ENCODE peak calls at places on chromosomes 4 and X, in ten cellular contexts. One of them, this sample, is unnamed.

GRCh38 chrX:108735680-108736508 is 469 bp downstream of the IRS4 start:
- DNase-seq in uterus: no peak
- DNase-seq in CD8-positive, alpha-beta memory T cell: no peak
- DNase-seq in breast epithelium: no peak
- DNase-seq in SK-N-MC: no peak
- DNase-seq in CD4-positive, alpha-beta T cell: no peak
- DNase-seq in stomach: no peak
- DNase-seq in CD8-positive, alpha-beta T cell: no peak
- DNase-seq in IMR-90: no peak
- DNase-seq in small intestine: no peak
- DNase-seq in this sample: no peak

GRCh38 chr4:2298548-2298991 is 36.7 kb upstream of the MXD4 start:
- DNase-seq in uterus: no peak
- DNase-seq in CD8-positive, alpha-beta memory T cell: no peak
- DNase-seq in breast epithelium: peak
- DNase-seq in SK-N-MC: no peak
- DNase-seq in CD4-positive, alpha-beta T cell: no peak
- DNase-seq in stomach: peak
- DNase-seq in CD8-positive, alpha-beta T cell: no peak
- DNase-seq in IMR-90: no peak
- DNase-seq in small intestine: no peak
- DNase-seq in this sample: no peak

GRCh38 chr4:101232074-101232776 is 115.1 kb downstream of the PPP3CA start:
- DNase-seq in uterus: no peak
- DNase-seq in CD8-positive, alpha-beta memory T cell: no peak
- DNase-seq in breast epithelium: no peak
- DNase-seq in SK-N-MC: peak
- DNase-seq in CD4-positive, alpha-beta T cell: no peak
- DNase-seq in stomach: no peak
- DNase-seq in CD8-positive, alpha-beta T cell: no peak
- DNase-seq in IMR-90: peak
- DNase-seq in small intestine: no peak
- DNase-seq in this sample: peak

GRCh38 chrX:54306379-54306778 is 51.5 kb downstream of the WNK3 start:
- DNase-seq in uterus: no peak
- DNase-seq in CD8-positive, alpha-beta memory T cell: no peak
- DNase-seq in breast epithelium: no peak
- DNase-seq in SK-N-MC: no peak
- DNase-seq in CD4-positive, alpha-beta T cell: no peak
- DNase-seq in stomach: no peak
- DNase-seq in CD8-positive, alpha-beta T cell: no peak
- DNase-seq in IMR-90: no peak
- DNase-seq in small intestine: no peak
- DNase-seq in this sample: no peak

GRCh38 chrX:17888421-17888820 is 27.3 kb upstream of the RAI2 start:
- DNase-seq in uterus: no peak
- DNase-seq in CD8-positive, alpha-beta memory T cell: no peak
- DNase-seq in breast epithelium: no peak
- DNase-seq in SK-N-MC: no peak
- DNase-seq in CD4-positive, alpha-beta T cell: no peak
- DNase-seq in stomach: no peak
- DNase-seq in CD8-positive, alpha-beta T cell: no peak
- DNase-seq in IMR-90: no peak
- DNase-seq in small intestine: no peak
- DNase-seq in this sample: no peak

GRCh38 chr4:52983563-52984303 is 121.6 kb downstream of the RASL11B start:
- DNase-seq in uterus: no peak
- DNase-seq in CD8-positive, alpha-beta memory T cell: peak
- DNase-seq in breast epithelium: no peak
- DNase-seq in SK-N-MC: peak
- DNase-seq in CD4-positive, alpha-beta T cell: no peak
- DNase-seq in stomach: no peak
- DNase-seq in CD8-positive, alpha-beta T cell: no peak
- DNase-seq in IMR-90: peak
- DNase-seq in small intestine: peak
- DNase-seq in this sample: no peak

GRCh38 chrX:19760345-19760744 is 127.1 kb downstream of the SH3KBP1 start:
- DNase-seq in uterus: no peak
- DNase-seq in CD8-positive, alpha-beta memory T cell: no peak
- DNase-seq in breast epithelium: no peak
- DNase-seq in SK-N-MC: no peak
- DNase-seq in CD4-positive, alpha-beta T cell: no peak
- DNase-seq in stomach: no peak
- DNase-seq in CD8-positive, alpha-beta T cell: no peak
- DNase-seq in IMR-90: no peak
- DNase-seq in small intestine: no peak
- DNase-seq in this sample: no peak

GRCh38 chr4:105924341-105924740 is 29.1 kb downstream of the NPNT start:
- DNase-seq in uterus: no peak
- DNase-seq in CD8-positive, alpha-beta memory T cell: no peak
- DNase-seq in breast epithelium: no peak
- DNase-seq in SK-N-MC: no peak
- DNase-seq in CD4-positive, alpha-beta T cell: no peak
- DNase-seq in stomach: no peak
- DNase-seq in CD8-positive, alpha-beta T cell: no peak
- DNase-seq in IMR-90: no peak
- DNase-seq in small intestine: no peak
- DNase-seq in this sample: no peak

GRCh38 chrX:41822917-41823316 is 98.9 kb downstream of the GPR82 start:
- DNase-seq in uterus: no peak
- DNase-seq in CD8-positive, alpha-beta memory T cell: no peak
- DNase-seq in breast epithelium: no peak
- DNase-seq in SK-N-MC: no peak
- DNase-seq in CD4-positive, alpha-beta T cell: no peak
- DNase-seq in stomach: no peak
- DNase-seq in CD8-positive, alpha-beta T cell: no peak
- DNase-seq in IMR-90: no peak
- DNase-seq in small intestine: peak
- DNase-seq in this sample: no peak

GRCh38 chr4:3389186-3389878 is 52.4 kb upstream of the HGFAC start:
- DNase-seq in uterus: no peak
- DNase-seq in CD8-positive, alpha-beta memory T cell: no peak
- DNase-seq in breast epithelium: no peak
- DNase-seq in SK-N-MC: no peak
- DNase-seq in CD4-positive, alpha-beta T cell: no peak
- DNase-seq in stomach: no peak
- DNase-seq in CD8-positive, alpha-beta T cell: no peak
- DNase-seq in IMR-90: no peak
- DNase-seq in small intestine: no peak
- DNase-seq in this sample: no peak

GRCh38 chr4:12041828-12042227 is 613.1 kb upstream of the HS3ST1 start:
- DNase-seq in uterus: no peak
- DNase-seq in CD8-positive, alpha-beta memory T cell: no peak
- DNase-seq in breast epithelium: no peak
- DNase-seq in SK-N-MC: no peak
- DNase-seq in CD4-positive, alpha-beta T cell: no peak
- DNase-seq in stomach: no peak
- DNase-seq in CD8-positive, alpha-beta T cell: no peak
- DNase-seq in IMR-90: no peak
- DNase-seq in small intestine: peak
- DNase-seq in this sample: no peak

GRCh38 chr4:164204434-164204833 is 549.5 kb upstream of the SMIM31 start:
- DNase-seq in uterus: no peak
- DNase-seq in CD8-positive, alpha-beta memory T cell: no peak
- DNase-seq in breast epithelium: no peak
- DNase-seq in SK-N-MC: no peak
- DNase-seq in CD4-positive, alpha-beta T cell: no peak
- DNase-seq in stomach: no peak
- DNase-seq in CD8-positive, alpha-beta T cell: no peak
- DNase-seq in IMR-90: peak
- DNase-seq in small intestine: no peak
- DNase-seq in this sample: peak

GRCh38 chr4:136927172-136927571 is 605.1 kb downstream of the PCDH18 start:
- DNase-seq in uterus: no peak
- DNase-seq in CD8-positive, alpha-beta memory T cell: no peak
- DNase-seq in breast epithelium: no peak
- DNase-seq in SK-N-MC: no peak
- DNase-seq in CD4-positive, alpha-beta T cell: no peak
- DNase-seq in stomach: no peak
- DNase-seq in CD8-positive, alpha-beta T cell: no peak
- DNase-seq in IMR-90: peak
- DNase-seq in small intestine: no peak
- DNase-seq in this sample: peak

GRCh38 chrX:68696267-68696666 is 48.8 kb downstream of the STARD8 start:
- DNase-seq in uterus: no peak
- DNase-seq in CD8-positive, alpha-beta memory T cell: no peak
- DNase-seq in breast epithelium: no peak
- DNase-seq in SK-N-MC: no peak
- DNase-seq in CD4-positive, alpha-beta T cell: no peak
- DNase-seq in stomach: no peak
- DNase-seq in CD8-positive, alpha-beta T cell: no peak
- DNase-seq in IMR-90: no peak
- DNase-seq in small intestine: no peak
- DNase-seq in this sample: no peak

GRCh38 chr4:56613101-56613862 is 67.8 kb downstream of the HOPX start:
- DNase-seq in uterus: no peak
- DNase-seq in CD8-positive, alpha-beta memory T cell: no peak
- DNase-seq in breast epithelium: no peak
- DNase-seq in SK-N-MC: no peak
- DNase-seq in CD4-positive, alpha-beta T cell: no peak
- DNase-seq in stomach: no peak
- DNase-seq in CD8-positive, alpha-beta T cell: no peak
- DNase-seq in IMR-90: peak
- DNase-seq in small intestine: no peak
- DNase-seq in this sample: peak

GRCh38 chr4:102534845-102535244 is 33.7 kb downstream of the NFKB1 start:
- DNase-seq in uterus: no peak
- DNase-seq in CD8-positive, alpha-beta memory T cell: no peak
- DNase-seq in breast epithelium: no peak
- DNase-seq in SK-N-MC: no peak
- DNase-seq in CD4-positive, alpha-beta T cell: no peak
- DNase-seq in stomach: no peak
- DNase-seq in CD8-positive, alpha-beta T cell: no peak
- DNase-seq in IMR-90: no peak
- DNase-seq in small intestine: no peak
- DNase-seq in this sample: no peak
- H3K27ac ChIP-seq in uterus: no peak
- H3K27ac ChIP-seq in CD8-positive, alpha-beta memory T cell: no peak
- H3K27ac ChIP-seq in breast epithelium: no peak
- H3K27ac ChIP-seq in SK-N-MC: no peak
- H3K27ac ChIP-seq in CD4-positive, alpha-beta T cell: no peak
- H3K27ac ChIP-seq in stomach: no peak
- H3K27ac ChIP-seq in CD8-positive, alpha-beta T cell: no peak
- H3K27ac ChIP-seq in IMR-90: no peak
- H3K27ac ChIP-seq in small intestine: no peak
- H3K27ac ChIP-seq in this sample: no peak

GRCh38 chr4:23888421-23889319 is 1.2 kb downstream of the PPARGC1A start:
- DNase-seq in uterus: no peak
- DNase-seq in CD8-positive, alpha-beta memory T cell: no peak
- DNase-seq in breast epithelium: no peak
- DNase-seq in SK-N-MC: no peak
- DNase-seq in CD4-positive, alpha-beta T cell: no peak
- DNase-seq in stomach: no peak
- DNase-seq in CD8-positive, alpha-beta T cell: no peak
- DNase-seq in IMR-90: peak
- DNase-seq in small intestine: peak
- DNase-seq in this sample: no peak
- H3K27ac ChIP-seq in uterus: peak
- H3K27ac ChIP-seq in CD8-positive, alpha-beta memory T cell: no peak
- H3K27ac ChIP-seq in breast epithelium: peak
- H3K27ac ChIP-seq in SK-N-MC: no peak
- H3K27ac ChIP-seq in CD4-positive, alpha-beta T cell: no peak
- H3K27ac ChIP-seq in stomach: peak
- H3K27ac ChIP-seq in CD8-positive, alpha-beta T cell: no peak
- H3K27ac ChIP-seq in IMR-90: peak
- H3K27ac ChIP-seq in small intestine: peak
- H3K27ac ChIP-seq in this sample: no peak

GRCh38 chrX:119618439-119618838 is 12.2 kb upstream of the NKRF start:
- DNase-seq in uterus: no peak
- DNase-seq in CD8-positive, alpha-beta memory T cell: no peak
- DNase-seq in breast epithelium: no peak
- DNase-seq in SK-N-MC: no peak
- DNase-seq in CD4-positive, alpha-beta T cell: no peak
- DNase-seq in stomach: no peak
- DNase-seq in CD8-positive, alpha-beta T cell: no peak
- DNase-seq in IMR-90: no peak
- DNase-seq in small intestine: no peak
- DNase-seq in this sample: no peak
- H3K27ac ChIP-seq in uterus: no peak
- H3K27ac ChIP-seq in CD8-positive, alpha-beta memory T cell: no peak
- H3K27ac ChIP-seq in breast epithelium: no peak
- H3K27ac ChIP-seq in SK-N-MC: no peak
- H3K27ac ChIP-seq in CD4-positive, alpha-beta T cell: no peak
- H3K27ac ChIP-seq in stomach: peak
- H3K27ac ChIP-seq in CD8-positive, alpha-beta T cell: no peak
- H3K27ac ChIP-seq in IMR-90: no peak
- H3K27ac ChIP-seq in small intestine: peak
- H3K27ac ChIP-seq in this sample: no peak

GRCh38 chr4:15653430-15653829 is 1.7 kb downstream of the FBXL5 start:
- DNase-seq in uterus: no peak
- DNase-seq in CD8-positive, alpha-beta memory T cell: no peak
- DNase-seq in breast epithelium: no peak
- DNase-seq in SK-N-MC: no peak
- DNase-seq in CD4-positive, alpha-beta T cell: no peak
- DNase-seq in stomach: no peak
- DNase-seq in CD8-positive, alpha-beta T cell: no peak
- DNase-seq in IMR-90: no peak
- DNase-seq in small intestine: peak
- DNase-seq in this sample: no peak

GRCh38 chr4:15653864-15654391 is 1.2 kb downstream of the FBXL5 start:
- DNase-seq in uterus: no peak
- DNase-seq in CD8-positive, alpha-beta memory T cell: no peak
- DNase-seq in breast epithelium: no peak
- DNase-seq in SK-N-MC: no peak
- DNase-seq in CD4-positive, alpha-beta T cell: no peak
- DNase-seq in stomach: no peak
- DNase-seq in CD8-positive, alpha-beta T cell: no peak
- DNase-seq in IMR-90: peak
- DNase-seq in small intestine: peak
- DNase-seq in this sample: no peak

GRCh38 chr4:15649914-15650545 is 5.1 kb downstream of the FBXL5 start:
- DNase-seq in uterus: peak
- DNase-seq in CD8-positive, alpha-beta memory T cell: peak
- DNase-seq in breast epithelium: no peak
- DNase-seq in SK-N-MC: no peak
- DNase-seq in CD4-positive, alpha-beta T cell: peak
- DNase-seq in stomach: no peak
- DNase-seq in CD8-positive, alpha-beta T cell: peak
- DNase-seq in IMR-90: peak
- DNase-seq in small intestine: peak
- DNase-seq in this sample: no peak

GRCh38 chr4:15651682-15652081 is 3.5 kb downstream of the FBXL5 start:
- DNase-seq in uterus: no peak
- DNase-seq in CD8-positive, alpha-beta memory T cell: no peak
- DNase-seq in breast epithelium: no peak
- DNase-seq in SK-N-MC: no peak
- DNase-seq in CD4-positive, alpha-beta T cell: no peak
- DNase-seq in stomach: no peak
- DNase-seq in CD8-positive, alpha-beta T cell: no peak
- DNase-seq in IMR-90: peak
- DNase-seq in small intestine: no peak
- DNase-seq in this sample: no peak

DNA sequence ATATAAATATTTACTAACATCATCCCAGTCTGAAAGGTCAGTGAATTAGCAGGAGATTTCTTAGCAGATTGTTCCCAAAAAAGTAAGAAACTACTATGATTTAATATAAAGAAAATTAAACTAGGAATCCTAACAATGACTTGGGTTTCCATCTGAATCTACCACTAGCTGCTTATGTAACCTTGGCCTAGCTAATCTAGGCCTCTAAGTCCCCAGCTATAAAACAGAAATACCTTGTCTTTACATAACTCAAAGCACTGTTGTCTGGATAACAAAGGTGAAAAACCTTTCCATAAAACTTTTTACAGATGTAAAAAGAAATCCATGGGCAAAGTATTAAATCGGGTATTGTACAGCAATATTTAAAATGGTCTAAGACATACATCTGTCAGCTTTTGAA is 3.0 kb downstream of the FBXL5 start:
- DNase-seq in uterus: no peak
- DNase-seq in CD8-positive, alpha-beta memory T cell: no peak
- DNase-seq in breast epithelium: no peak
- DNase-seq in SK-N-MC: no peak
- DNase-seq in CD4-positive, alpha-beta T cell: no peak
- DNase-seq in stomach: no peak
- DNase-seq in CD8-positive, alpha-beta T cell: no peak
- DNase-seq in IMR-90: peak
- DNase-seq in small intestine: peak
- DNase-seq in this sample: no peak
- H3K27ac ChIP-seq in uterus: peak
- H3K27ac ChIP-seq in CD8-positive, alpha-beta memory T cell: no peak
- H3K27ac ChIP-seq in breast epithelium: peak
- H3K27ac ChIP-seq in SK-N-MC: peak
- H3K27ac ChIP-seq in CD4-positive, alpha-beta T cell: no peak
- H3K27ac ChIP-seq in stomach: peak
- H3K27ac ChIP-seq in CD8-positive, alpha-beta T cell: no peak
- H3K27ac ChIP-seq in IMR-90: no peak
- H3K27ac ChIP-seq in small intestine: no peak
- H3K27ac ChIP-seq in this sample: peak